ENCODE peak calls at places on chromosomes 3 and 15, in four cellular contexts. P, C, D and L are unnamed samples.

GRCh38 chr3:17233398-17233800 is 348.6 kb downstream of the PLCL2 start:
- DNase-seq in C (no peak), P (no peak), D (peak), L (no peak)

GRCh38 chr15:52680756-52681155 is 1.6 kb upstream of the ATOSA start:
- DNase-seq in P (no peak), D (no peak), C (no peak), L (no peak)

GRCh38 chr3:74281705-74282104 is 332.8 kb downstream of the CNTN3 start:
- DNase-seq in P (no peak), C (no peak), D (no peak), L (no peak)

GRCh38 chr3:168040624-168041208 is 55.0 kb downstream of the GOLIM4 start:
- DNase-seq in P (no peak), C (no peak), D (no peak), L (no peak)

GRCh38 chr3:68172039-68172438 is 517.6 kb upstream of the SUCLG2 start:
- DNase-seq in D (no peak), C (no peak), P (no peak), L (no peak)

GRCh38 chr3:10962481-10963036 is 30.0 kb upstream of the SLC6A1 start:
- DNase-seq in D (no peak), P (no peak), C (no peak), L (no peak)

GRCh38 chr3:126135398-126136076 is 44.8 kb downstream of the ALDH1L1 start:
- DNase-seq in D (no peak), C (peak), P (peak), L (peak)

GRCh38 chr3:136110481-136110880 is 85.7 kb downstream of the MSL2 start:
- DNase-seq in C (no peak), P (no peak), D (no peak), L (no peak)

GRCh38 chr3:69288161-69288895 is 97.6 kb downstream of the FRMD4B start:
- DNase-seq in D (no peak), P (no peak), C (no peak), L (no peak)

GRCh38 chr3:95319921-95320494 is 1257.1 kb downstream of the NSUN3 start:
- DNase-seq in C (no peak), P (no peak), D (no peak), L (no peak)

GRCh38 chr15:34472947-34473346 is 35.3 kb upstream of the GOLGA8A start:
- DNase-seq in C (no peak), P (no peak), D (no peak), L (no peak)

GRCh38 chr3:160953681-160954080 is 151.5 kb downstream of the B3GALNT1 start:
- DNase-seq in P (no peak), C (no peak), D (no peak), L (no peak)

GRCh38 chr3:149315694-149316093 is 17.7 kb downstream of the TM4SF18 start:
- DNase-seq in C (no peak), P (no peak), D (no peak), L (no peak)

GRCh38 chr3:152097770-152098169 is 171.0 kb upstream of the MBNL1 start:
- DNase-seq in C (no peak), P (no peak), D (no peak), L (no peak)

GRCh38 chr3:49265987-49266386 is 11.0 kb downstream of the C3orf62 start:
- DNase-seq in P (no peak), C (no peak), D (no peak), L (no peak)

GRCh38 chr15:85530079-85530478 is 149.7 kb downstream of the AKAP13 start:
- DNase-seq in P (no peak), C (no peak), D (no peak), L (no peak)

GRCh38 chr3:142609136-142609535 is 12.9 kb downstream of the PLS1 start:
- DNase-seq in C (no peak), D (no peak), P (no peak), L (no peak)

GRCh38 chr15:81270188-81270587 is 53.8 kb downstream of the STARD5 start:
- DNase-seq in D (no peak), P (no peak), C (no peak), L (no peak)

GRCh38 chr15:92033723-92034122 is 180.2 kb downstream of the SLCO3A1 start:
- DNase-seq in P (no peak), C (no peak), D (no peak), L (no peak)

GRCh38 chr3:42476225-42477160 is 25.9 kb upstream of the VIPR1 start:
- DNase-seq in C (peak), D (no peak), P (peak), L (no peak)

GRCh38 chr15:28191832-28192231 is 92.7 kb upstream of the OCA2 start:
- DNase-seq in C (peak), D (no peak), P (peak), L (no peak)

GRCh38 chr3:38003371-38003816 is 12.8 kb downstream of the VILL start:
- DNase-seq in C (peak), D (no peak), P (peak), L (peak)

GRCh38 chr3:119146578-119147375 is 812 bp downstream of the TEX55 start:
- DNase-seq in P (no peak), C (no peak), D (no peak), L (peak)

GRCh38 chr3:55160241-55160877 is 232.5 kb upstream of the LRTM1 start:
- DNase-seq in P (peak), C (peak), D (peak), L (no peak)

GRCh38 chr3:147008886-147009285 is 397.5 kb downstream of the ZIC4 start:
- DNase-seq in D (no peak), P (no peak), C (no peak), L (no peak)

GRCh38 chr15:30065025-30065801 is 17.5 kb upstream of the GOLGA8J start:
- DNase-seq in D (no peak), C (no peak), P (no peak), L (no peak)

GRCh38 chr3:37836589-37836988 is 25.1 kb upstream of the CTDSPL start:
- DNase-seq in P (no peak), D (no peak), C (no peak), L (no peak)

GRCh38 chr3:174101244-174101643 is 703.7 kb downstream of the NLGN1 start:
- DNase-seq in D (peak), P (no peak), C (no peak), L (no peak)

DNA sequence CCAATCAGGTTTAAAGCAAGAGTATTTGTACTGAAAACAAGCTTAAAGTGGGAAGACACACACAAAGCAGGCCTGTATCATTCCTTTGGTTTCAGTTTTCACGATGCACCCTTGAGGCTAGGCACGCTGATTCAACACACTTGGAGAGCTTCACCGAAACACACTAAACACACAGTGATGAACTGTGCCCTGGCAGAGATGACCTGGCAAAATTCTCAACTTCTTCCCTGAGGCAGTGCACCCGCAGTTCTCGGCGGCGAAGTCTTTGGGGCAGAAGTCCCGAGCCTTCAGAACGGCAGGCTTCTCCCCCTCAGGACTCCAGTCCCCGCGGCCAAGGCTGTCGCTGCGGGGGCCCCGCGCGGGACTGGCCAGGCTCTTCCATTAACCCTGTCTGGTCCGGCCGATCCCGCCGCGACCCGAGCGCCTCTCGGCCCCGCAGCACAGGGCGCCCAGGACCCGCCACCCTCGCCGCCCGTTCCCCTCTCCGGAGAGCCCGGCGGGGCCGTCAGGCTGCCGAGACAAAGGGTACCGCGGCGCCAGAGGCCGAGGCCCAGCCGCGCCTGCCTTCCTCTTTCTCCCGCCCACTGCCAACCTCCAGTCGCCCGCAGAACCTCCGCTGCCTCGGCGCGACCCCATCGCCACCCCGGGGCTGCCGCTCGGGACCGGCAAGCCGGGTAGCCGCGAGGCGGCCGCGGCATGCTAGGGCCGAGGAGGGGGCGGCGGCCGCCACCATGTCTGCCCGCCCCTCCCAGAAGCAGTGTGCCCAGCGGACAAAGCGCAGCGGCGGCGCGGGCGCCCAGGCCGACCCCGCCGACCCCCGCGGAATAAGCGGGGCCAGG is 780 bp downstream of the GABPB1 start:
- DNase-seq in P (peak), D (peak), C (peak), L (peak)
- TF ChIP-seq POLR2A in P (peak), D (peak), C (no peak), L (peak)

DNA sequence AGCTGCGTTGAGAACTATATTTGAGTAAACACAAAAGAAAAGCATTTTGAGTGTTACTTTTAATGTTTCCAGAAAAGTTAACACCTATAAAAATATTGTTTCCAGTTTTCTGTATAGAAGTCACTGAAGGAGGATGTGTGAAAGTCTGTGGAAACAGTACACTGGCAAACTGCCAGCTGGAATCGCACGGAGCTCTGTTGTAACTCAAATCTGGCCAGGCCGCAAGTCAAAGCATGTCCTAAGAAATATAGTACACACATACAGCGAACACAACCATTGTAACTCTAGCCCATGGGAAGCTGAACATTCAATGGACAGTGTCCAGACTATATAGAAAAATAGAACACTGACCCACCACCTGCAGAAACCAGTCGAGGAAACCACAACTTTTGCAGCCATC is 657.2 kb downstream of the FHIT start:
- DNase-seq in D (no peak), P (peak), C (peak), L (peak)
- TF ChIP-seq POLR2AphosphoS5 in D (no peak), P (no peak), C (no peak), L (no peak)

GRCh38 chr3:64264491-64265109 is 39.3 kb upstream of the PRICKLE2 start:
- DNase-seq in D (no peak), P (no peak), C (no peak), L (no peak)
- TF ChIP-seq EP300 in D (no peak), P (no peak), C (no peak), L (no peak)

GRCh38 chr3:128123231-128123537 is 428 bp downstream of the RUVBL1 start:
- DNase-seq in C (no peak), P (no peak), D (no peak), L (peak)

GRCh38 chr3:128123538-128124368 is at the start of gene RUVBL1:
- DNase-seq in D (peak), C (peak), P (peak), L (peak)

GRCh38 chr3:128127236-128127635 is 3.6 kb upstream of the RUVBL1 start:
- DNase-seq in P (no peak), C (no peak), D (no peak), L (no peak)

DNA sequence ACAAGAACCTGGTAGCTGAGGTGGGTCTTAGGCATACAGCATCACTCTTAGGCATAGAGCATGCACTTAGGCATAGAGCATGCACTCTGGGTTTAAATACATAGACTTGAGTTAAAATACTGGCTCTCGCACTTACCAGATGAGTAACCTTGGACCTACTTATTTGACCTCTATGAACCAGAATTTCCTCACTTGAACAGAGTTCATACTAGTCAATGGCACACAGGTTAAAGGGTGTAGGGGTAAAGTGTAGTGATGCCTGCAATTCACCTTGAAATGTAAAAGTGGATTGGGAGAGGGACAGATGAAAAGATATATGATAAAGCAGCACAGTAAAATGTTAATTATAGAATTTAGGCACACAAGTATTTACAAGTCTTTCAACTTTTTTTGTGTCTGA is 1.6 kb downstream of the RUVBL1 start:
- DNase-seq in D (no peak), P (no peak), C (no peak), L (no peak)
- TF ChIP-seq POLR2A in D (no peak), P (no peak), C (no peak), L (no peak)

GRCh38 chr3:41301548-41301947 is 102.2 kb downstream of the CTNNB1 start:
- DNase-seq in D (no peak), C (no peak), P (no peak), L (no peak)

GRCh38 chr3:41302295-41302694 is 103.0 kb downstream of the CTNNB1 start:
- DNase-seq in D (no peak), P (no peak), C (no peak), L (no peak)

GRCh38 chr3:41304603-41305002 is 105.3 kb downstream of the CTNNB1 start:
- DNase-seq in C (no peak), D (no peak), P (no peak), L (no peak)

GRCh38 chr3:41308119-41308518 is 108.8 kb downstream of the CTNNB1 start:
- DNase-seq in C (no peak), D (no peak), P (no peak), L (no peak)

GRCh38 chr3:41307065-41307464 is 107.8 kb downstream of the CTNNB1 start:
- DNase-seq in P (no peak), D (no peak), C (no peak), L (no peak)
- TF ChIP-seq POLR2AphosphoS5 in P (no peak), D (no peak), C (no peak), L (no peak)